ENCODE peak calls at places on chromosomes 6 and 20, in seven cellular contexts. N, S, M, E, I, Q and V are unnamed samples.

GRCh38 chr6:72739368-72739779 is 117.5 kb downstream of the KCNQ5 start:
- DNase-seq in N (no peak), S (no peak), M (no peak), E (no peak), I (no peak), Q (no peak), V (no peak)

GRCh38 chr20:17021481-17021880 is 205.4 kb upstream of the PCSK2 start:
- DNase-seq in N (no peak), S (no peak), M (no peak), E (no peak), I (no peak), Q (no peak), V (no peak)

GRCh38 chr6:28922004-28922840 is 1.6 kb downstream of the TRIM27 start:
- DNase-seq in N (peak; percentile 50), S (no peak), M (no peak), E (no peak), I (peak; percentile 85), Q (peak; percentile 69), V (no peak)

GRCh38 chr6:148700713-148701392 is 46.0 kb upstream of the UST start:
- DNase-seq in N (no peak), S (no peak), M (peak; percentile 34), E (peak; percentile 11), I (no peak), Q (no peak), V (peak; percentile 33)

GRCh38 chr6:99592900-99593299 is 13.7 kb upstream of the PRDM13 start:
- DNase-seq in N (no peak), S (no peak), M (no peak), E (no peak), I (no peak), Q (no peak), V (no peak)

GRCh38 chr20:61529354-61529753 is 277.3 kb downstream of the CDH4 start:
- DNase-seq in N (no peak), S (no peak), M (no peak), E (no peak), I (no peak), Q (no peak), V (no peak)

GRCh38 chr6:57177545-57178225 is 5.6 kb downstream of the BAG2 start:
- DNase-seq in N (no peak), S (no peak), M (no peak), E (no peak), I (no peak), Q (no peak), V (no peak)

GRCh38 chr6:55220961-55221360 is 46.6 kb downstream of the HCRTR2 start:
- DNase-seq in N (no peak), S (no peak), M (no peak), E (no peak), I (no peak), Q (no peak), V (no peak)

GRCh38 chr6:57190140-57190539 is 18.0 kb downstream of the BAG2 start:
- DNase-seq in N (no peak), S (no peak), M (no peak), E (peak; percentile 62), I (no peak), Q (no peak), V (no peak)

GRCh38 chr6:93496548-93496947 is 77.2 kb upstream of the EPHA7 start:
- DNase-seq in N (no peak), S (peak; percentile 10), M (no peak), E (peak; percentile 40), I (no peak), Q (no peak), V (no peak)

GRCh38 chr6:115882174-115882573 is 178.5 kb downstream of the FRK start:
- DNase-seq in N (no peak), S (no peak), M (no peak), E (peak; percentile 19), I (no peak), Q (no peak), V (no peak)

GRCh38 chr6:1716845-1717244 is 107.1 kb downstream of the FOXC1 start:
- DNase-seq in N (no peak), S (no peak), M (no peak), E (no peak), I (no peak), Q (no peak), V (no peak)

GRCh38 chr6:24228681-24229255 is 102.8 kb downstream of the NRSN1 start:
- DNase-seq in N (no peak), S (no peak), M (no peak), E (no peak), I (no peak), Q (no peak), V (no peak)

GRCh38 chr6:166351715-166352285 is 9.5 kb upstream of the SFT2D1 start:
- DNase-seq in N (no peak), S (no peak), M (no peak), E (peak; percentile 56), I (peak; percentile 75), Q (no peak), V (no peak)

GRCh38 chr6:154993026-154993425 is 2.1 kb upstream of the TIAM2 start:
- DNase-seq in N (no peak), S (no peak), M (no peak), E (no peak), I (no peak), Q (peak; percentile 43), V (no peak)

GRCh38 chr6:139778688-139779087 is 404.2 kb upstream of the CITED2 start:
- DNase-seq in N (no peak), S (peak; percentile 16), M (no peak), E (peak; percentile 51), I (no peak), Q (no peak), V (no peak)

GRCh38 chr20:17743677-17744076 is 43.9 kb downstream of the BANF2 start:
- DNase-seq in N (no peak), S (no peak), M (no peak), E (no peak), I (no peak), Q (no peak), V (no peak)

GRCh38 chr6:21064716-21065340 is 528.7 kb upstream of the SOX4 start:
- DNase-seq in N (no peak), S (no peak), M (no peak), E (peak; percentile 3), I (no peak), Q (no peak), V (no peak)

GRCh38 chr6:40719671-40720374 is 132.7 kb upstream of the LRFN2 start:
- DNase-seq in N (no peak), S (no peak), M (no peak), E (no peak), I (no peak), Q (no peak), V (no peak)

GRCh38 chr6:143675946-143676345 is 1.8 kb upstream of the PHACTR2 start:
- DNase-seq in N (no peak), S (no peak), M (no peak), E (peak; percentile 20), I (no peak), Q (no peak), V (no peak)

GRCh38 chr6:143674466-143675114 is 3.2 kb upstream of the PHACTR2 start:
- DNase-seq in N (no peak), S (no peak), M (no peak), E (peak; percentile 38), I (no peak), Q (no peak), V (no peak)

GRCh38 chr6:143675327-143675900 is 2.4 kb upstream of the PHACTR2 start:
- DNase-seq in N (no peak), S (no peak), M (no peak), E (no peak), I (no peak), Q (no peak), V (no peak)

GRCh38 chr6:143676437-143677045 is 1.2 kb upstream of the PHACTR2 start:
- DNase-seq in N (no peak), S (no peak), M (no peak), E (peak; percentile 52), I (no peak), Q (no peak), V (no peak)

DNA sequence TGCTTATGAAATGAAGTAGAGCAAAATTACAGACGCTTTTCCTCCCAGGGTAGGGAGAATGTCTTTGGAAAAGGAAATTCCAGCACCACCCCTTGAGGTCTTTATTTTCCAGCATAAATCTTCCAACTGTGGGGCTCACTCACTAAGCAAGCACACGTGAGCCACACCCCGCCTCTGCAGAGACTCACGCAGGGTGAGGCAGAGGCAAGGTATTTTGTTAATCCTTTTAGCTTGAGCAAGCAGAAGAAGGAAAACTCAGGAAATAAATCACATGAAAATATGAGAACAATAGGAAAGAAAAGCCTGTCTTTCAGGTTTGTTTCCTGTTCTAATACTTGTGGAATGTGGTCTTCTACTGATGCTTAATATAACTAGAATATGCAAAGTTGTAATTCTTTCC is 4.1 kb upstream of the PHACTR2 start:
- DNase-seq in N (no peak), S (peak; percentile 44), M (peak; percentile 21), E (peak; percentile 42), I (no peak), Q (peak; percentile 64), V (no peak)
- H3K4me3 ChIP-seq in N (no peak overlapping the region), S (no peak overlapping the region), M (no peak overlapping the region), E (no peak overlapping the region), I (no peak overlapping the region), Q (no peak overlapping the region), V (no peak overlapping the region)

DNA sequence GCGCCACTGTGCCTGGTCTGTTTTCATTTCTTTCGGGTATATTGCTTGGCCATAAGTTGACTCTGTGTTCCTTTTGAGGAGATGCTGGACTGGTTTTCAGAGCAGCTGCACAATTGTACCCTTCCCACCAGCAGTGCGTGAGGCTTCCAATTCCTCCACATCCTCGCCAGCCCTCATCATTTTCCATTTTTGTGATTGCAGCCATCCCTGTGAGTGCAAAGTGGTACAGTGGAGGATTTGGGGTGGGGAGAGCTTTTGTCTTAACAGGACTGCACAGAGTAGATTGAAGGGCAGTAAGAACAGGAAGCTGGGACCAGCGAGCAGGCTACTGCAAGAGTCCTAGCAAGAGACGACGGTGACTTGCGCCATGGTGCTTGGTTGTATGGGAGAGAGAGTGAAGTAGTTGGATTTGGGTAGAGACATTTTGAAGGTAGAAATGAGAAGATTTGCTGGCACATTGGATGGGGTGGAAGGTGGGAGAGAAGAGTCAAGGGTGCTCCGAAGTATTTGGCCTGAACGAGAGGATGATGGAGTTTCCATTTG is 18.3 kb downstream of the BCAS4 start:
- DNase-seq in N (no peak), S (no peak), M (no peak), E (no peak), I (no peak), Q (no peak), V (no peak)
- H3K4me3 ChIP-seq in N (no peak overlapping the region), S (no peak overlapping the region), M (no peak overlapping the region), E (no peak overlapping the region), I (no peak overlapping the region), Q (no peak overlapping the region), V (no peak overlapping the region)

GRCh38 chr20:6769953-6770831 is 2.7 kb downstream of the BMP2 start:
- DNase-seq in N (no peak), S (no peak), M (peak; percentile 74), E (no peak), I (no peak), Q (peak; percentile 54), V (no peak)
- H3K4me3 ChIP-seq in N (no peak overlapping the region), S (no peak overlapping the region), M (peak overlapping the region; percentile 73), E (no peak overlapping the region), I (no peak overlapping the region), Q (peak overlapping the region; percentile 88), V (no peak overlapping the region)

DNA sequence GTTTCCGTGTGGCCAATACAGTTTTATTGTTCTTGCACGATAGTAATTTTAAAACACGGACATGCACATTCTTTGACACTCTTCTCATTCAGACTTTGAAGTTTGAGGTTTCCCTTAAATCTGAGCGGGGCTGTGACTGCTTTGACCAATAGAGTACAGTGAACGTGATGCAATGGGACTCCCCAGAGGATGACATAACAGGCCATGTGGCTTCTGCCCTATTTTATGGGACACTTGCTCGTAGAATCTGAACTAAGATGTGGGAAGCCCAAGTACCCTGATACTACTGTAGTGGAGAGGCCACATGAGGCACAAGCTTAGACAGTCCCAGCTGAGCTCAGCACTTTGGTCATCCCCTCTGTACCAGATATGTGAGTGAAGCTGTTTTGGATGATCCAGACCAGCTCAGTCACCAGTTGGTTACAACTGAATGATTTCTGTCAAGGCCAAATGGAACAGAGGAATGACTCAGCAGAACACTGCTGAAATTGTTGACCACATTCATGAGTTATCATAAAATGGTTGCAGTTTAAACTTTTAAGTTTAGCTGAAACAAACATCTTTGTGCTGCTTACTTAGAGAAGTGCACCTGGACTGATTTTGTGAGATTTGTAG is 279.4 kb downstream of the RFPL4B start:
- DNase-seq in N (no peak), S (no peak), M (no peak), E (peak; percentile 12), I (peak; percentile 12), Q (no peak), V (no peak)
- H3K4me3 ChIP-seq in N (no peak overlapping the region), S (no peak overlapping the region), M (no peak overlapping the region), E (no peak overlapping the region), I (no peak overlapping the region), Q (no peak overlapping the region), V (no peak overlapping the region)